ENCODE peak calls at places on chromosomes 11 and 22, in four cellular contexts. M, E, B and T are unnamed samples.

GRCh38 chr11:1303196-1303821 is 6.1 kb downstream of the TOLLIP start:
- DNase-seq in M (no peak), E (no peak), B (peak; percentile 40), T (peak; percentile 68)

GRCh38 chr22:37661160-37661924 is 2.8 kb downstream of the PDXP start:
- DNase-seq in M (peak; percentile 82), E (no peak), B (peak; percentile 72), T (no peak)

GRCh38 chr11:90330632-90331031 is 107.8 kb upstream of the CHORDC1 start:
- DNase-seq in M (no peak), E (no peak), B (no peak), T (no peak)

GRCh38 chr22:26679003-26679629 is 21.7 kb downstream of the MIAT start:
- DNase-seq in M (peak; percentile 71), E (peak; percentile 71), B (peak; percentile 88), T (peak; percentile 84)

GRCh38 chr22:41885116-41885515 is 29.8 kb downstream of the SHISA8 start:
- DNase-seq in M (no peak), E (no peak), B (no peak), T (no peak)

GRCh38 chr11:119460130-119460529 is 37.2 kb upstream of the THY1 start:
- DNase-seq in M (no peak), E (no peak), B (no peak), T (peak; percentile 37)

GRCh38 chr22:32957093-32957835 is 100.9 kb downstream of the SYN3 start:
- DNase-seq in M (no peak), E (no peak), B (no peak), T (no peak)

GRCh38 chr22:21862386-21863242 is 4.8 kb downstream of the MAPK1 start:
- DNase-seq in M (no peak), E (no peak), B (no peak), T (no peak)

GRCh38 chr11:102730036-102730815 is 5.5 kb upstream of the MMP8 start:
- DNase-seq in M (peak; percentile 57), E (no peak), B (no peak), T (no peak)

GRCh38 chr11:44766112-44766971 is 39.6 kb downstream of the TSPAN18 start:
- DNase-seq in M (peak; percentile 93), E (no peak), B (peak; percentile 79), T (peak; percentile 22)

GRCh38 chr11:75268626-75269366 is 28.2 kb downstream of the TPBGL start:
- DNase-seq in M (no peak), E (no peak), B (no peak), T (no peak)
- H4K5ac ChIP-seq in M (no peak overlapping the region), E (no peak overlapping the region), B (no peak overlapping the region), T (no peak overlapping the region)

DNA sequence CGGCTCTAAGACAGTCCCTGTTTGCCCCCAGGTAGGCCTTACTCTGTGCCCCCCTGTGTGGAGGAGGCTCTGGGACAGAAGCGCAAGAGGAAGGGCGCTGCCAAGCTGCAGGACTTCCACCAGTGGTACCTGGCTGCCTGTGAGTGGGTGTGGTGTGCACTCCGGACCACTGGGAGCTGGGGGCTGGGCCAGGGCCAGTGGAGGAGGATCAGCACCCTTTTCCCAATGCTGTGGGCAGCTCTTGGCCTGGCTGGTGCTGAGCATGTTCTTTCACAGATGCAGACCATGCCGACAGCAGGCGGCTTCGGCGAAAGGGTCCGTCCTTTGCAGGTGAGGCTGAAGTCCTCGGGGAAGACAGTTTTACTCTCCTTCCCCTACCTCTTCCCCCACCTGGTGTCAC is 3.7 kb downstream of the SCO2 start:
- DNase-seq in M (no peak), E (no peak), B (no peak), T (no peak)
- H4K5ac ChIP-seq in M (no peak overlapping the region), E (no peak overlapping the region), B (no peak overlapping the region), T (no peak overlapping the region)

GRCh38 chr11:106461839-106462545 is 384.5 kb downstream of the AASDHPPT start:
- DNase-seq in M (no peak), E (no peak), B (peak; percentile 91), T (no peak)
- H4K5ac ChIP-seq in M (no peak overlapping the region), E (no peak overlapping the region), B (no peak overlapping the region), T (no peak overlapping the region)

GRCh38 chr22:45678961-45679912 is 7.6 kb downstream of the ATXN10 start:
- DNase-seq in M (peak; percentile 91), E (no peak), B (no peak), T (no peak)
- H4K5ac ChIP-seq in M (no peak overlapping the region), E (no peak overlapping the region), B (no peak overlapping the region), T (no peak overlapping the region)